ENCODE peak calls at places on chromosomes 1 and 21, in nine cellular contexts. One of them, this sample, is unnamed.

GRCh38 chr1:41358152-41358937 is 2.9 kb upstream of the FOXO6 start:
- DNase-seq in MM.1S: no peak
- DNase-seq in neural progenitor cell: peak; percentile 37
- DNase-seq in PC-3: no peak
- DNase-seq in OCI-LY7: no peak
- DNase-seq in hepatocyte: no peak
- DNase-seq in SK-N-SH: no peak
- DNase-seq in HCT116: no peak
- DNase-seq in GM23338: peak; percentile 61
- DNase-seq in this sample: no peak

GRCh38 chr1:205920861-205921558 is 22.2 kb downstream of the SLC26A9 start:
- DNase-seq in MM.1S: no peak
- DNase-seq in neural progenitor cell: no peak
- DNase-seq in PC-3: no peak
- DNase-seq in OCI-LY7: no peak
- DNase-seq in hepatocyte: no peak
- DNase-seq in SK-N-SH: no peak
- DNase-seq in HCT116: no peak
- DNase-seq in GM23338: no peak
- DNase-seq in this sample: no peak

GRCh38 chr1:21318714-21319159 is 28.5 kb upstream of the ECE1 start:
- DNase-seq in MM.1S: no peak
- DNase-seq in neural progenitor cell: no peak
- DNase-seq in PC-3: no peak
- DNase-seq in OCI-LY7: no peak
- DNase-seq in hepatocyte: peak; percentile 84
- DNase-seq in SK-N-SH: no peak
- DNase-seq in HCT116: no peak
- DNase-seq in GM23338: no peak
- DNase-seq in this sample: peak; percentile 81

GRCh38 chr1:34360574-34360973 is 183.9 kb downstream of the C1orf94 start:
- DNase-seq in MM.1S: peak; percentile 11
- DNase-seq in neural progenitor cell: no peak
- DNase-seq in PC-3: no peak
- DNase-seq in OCI-LY7: no peak
- DNase-seq in hepatocyte: no peak
- DNase-seq in SK-N-SH: no peak
- DNase-seq in HCT116: no peak
- DNase-seq in GM23338: no peak
- DNase-seq in this sample: no peak

GRCh38 chr1:12121212-12122000 is 45.4 kb upstream of the TNFRSF1B start:
- DNase-seq in MM.1S: no peak
- DNase-seq in neural progenitor cell: no peak
- DNase-seq in PC-3: peak; percentile 43
- DNase-seq in OCI-LY7: no peak
- DNase-seq in hepatocyte: no peak
- DNase-seq in SK-N-SH: no peak
- DNase-seq in HCT116: no peak
- DNase-seq in GM23338: no peak
- DNase-seq in this sample: peak; percentile 44

GRCh38 chr21:33836408-33836807 is 79.2 kb downstream of the ATP5PO start:
- DNase-seq in MM.1S: no peak
- DNase-seq in neural progenitor cell: no peak
- DNase-seq in PC-3: peak; percentile 15
- DNase-seq in OCI-LY7: no peak
- DNase-seq in hepatocyte: no peak
- DNase-seq in SK-N-SH: no peak
- DNase-seq in HCT116: no peak
- DNase-seq in GM23338: no peak
- DNase-seq in this sample: no peak

GRCh38 chr1:53398585-53399365 is 60.4 kb upstream of the DMRTB1 start:
- DNase-seq in MM.1S: no peak
- DNase-seq in neural progenitor cell: no peak
- DNase-seq in PC-3: no peak
- DNase-seq in OCI-LY7: no peak
- DNase-seq in hepatocyte: no peak
- DNase-seq in SK-N-SH: no peak
- DNase-seq in HCT116: no peak
- DNase-seq in GM23338: no peak
- DNase-seq in this sample: no peak

GRCh38 chr1:108962681-108963051 is 618 bp downstream of the CLCC1 start:
- DNase-seq in MM.1S: peak; percentile 27
- DNase-seq in neural progenitor cell: no peak
- DNase-seq in PC-3: peak; percentile 37
- DNase-seq in OCI-LY7: peak; percentile 23
- DNase-seq in hepatocyte: peak; percentile 33
- DNase-seq in SK-N-SH: no peak
- DNase-seq in HCT116: no peak
- DNase-seq in GM23338: peak; percentile 44
- DNase-seq in this sample: peak; percentile 49

GRCh38 chr21:15164678-15165303 is 100.0 kb upstream of the NRIP1 start:
- DNase-seq in MM.1S: no peak
- DNase-seq in neural progenitor cell: no peak
- DNase-seq in PC-3: peak; percentile 29
- DNase-seq in OCI-LY7: no peak
- DNase-seq in hepatocyte: peak; percentile 59
- DNase-seq in SK-N-SH: no peak
- DNase-seq in HCT116: no peak
- DNase-seq in GM23338: no peak
- DNase-seq in this sample: peak; percentile 2

GRCh38 chr1:79716481-79716880 is 710.0 kb upstream of the ADGRL4 start:
- DNase-seq in MM.1S: no peak
- DNase-seq in neural progenitor cell: peak; percentile 52
- DNase-seq in PC-3: peak; percentile 69
- DNase-seq in OCI-LY7: no peak
- DNase-seq in hepatocyte: peak; percentile 17
- DNase-seq in SK-N-SH: no peak
- DNase-seq in HCT116: peak; percentile 6
- DNase-seq in GM23338: peak; percentile 53
- DNase-seq in this sample: peak; percentile 20

GRCh38 chr1:100036718-100037664 is 67.2 kb downstream of the SLC35A3 start:
- DNase-seq in MM.1S: no peak
- DNase-seq in neural progenitor cell: peak; percentile 16
- DNase-seq in PC-3: peak; percentile 70
- DNase-seq in OCI-LY7: peak; percentile 22
- DNase-seq in hepatocyte: peak; percentile 56
- DNase-seq in SK-N-SH: peak; percentile 32
- DNase-seq in HCT116: no peak
- DNase-seq in GM23338: peak; percentile 14
- DNase-seq in this sample: peak; percentile 62

DNA sequence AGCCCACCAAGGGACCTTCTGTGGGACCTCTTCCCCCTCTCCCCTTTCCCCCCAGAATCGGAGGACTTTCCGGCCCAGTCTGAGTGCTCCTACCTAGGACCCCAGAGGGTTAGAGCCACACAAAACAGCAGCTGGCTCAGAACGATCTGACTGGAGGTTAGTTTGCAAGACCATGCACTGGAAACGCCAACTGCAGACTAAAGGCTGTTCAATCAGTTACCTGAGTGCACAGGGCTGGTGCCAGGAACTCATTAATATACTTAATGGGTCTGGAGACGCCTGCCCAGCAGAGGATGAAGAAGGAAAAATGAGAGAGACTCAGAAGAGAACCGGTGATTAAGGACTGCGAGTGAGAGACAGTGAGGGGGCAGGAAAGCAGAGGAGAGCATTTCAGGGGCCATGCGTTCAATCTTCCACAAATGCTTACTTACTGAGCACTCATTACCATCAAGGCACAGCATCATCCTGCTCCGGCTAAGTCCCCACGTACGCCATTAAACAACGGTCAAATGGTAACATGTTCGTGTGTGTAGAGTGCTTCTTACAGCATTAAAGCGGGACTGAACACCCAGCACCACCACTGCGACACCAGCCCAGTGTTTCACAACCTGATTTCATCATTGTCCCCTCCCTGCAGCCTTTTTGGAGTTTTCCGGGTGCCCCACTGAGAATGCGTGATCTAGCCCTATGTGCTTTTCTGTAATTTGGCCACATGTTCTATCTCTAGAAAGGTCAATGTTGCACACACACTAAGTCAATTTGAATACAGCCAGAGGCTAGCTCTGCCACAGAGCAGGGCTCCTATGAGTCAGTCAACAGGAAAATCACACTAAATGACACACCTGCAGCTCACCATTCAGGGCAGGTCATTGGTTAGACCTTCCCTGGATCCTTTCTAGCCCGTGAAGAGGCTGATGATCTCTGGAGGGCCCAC is 7.6 kb downstream of the ENO1 start:
- DNase-seq in MM.1S: no peak
- DNase-seq in neural progenitor cell: no peak
- DNase-seq in PC-3: peak; percentile 75
- DNase-seq in OCI-LY7: no peak
- DNase-seq in hepatocyte: peak; percentile 43
- DNase-seq in SK-N-SH: no peak
- DNase-seq in HCT116: no peak
- DNase-seq in GM23338: no peak
- DNase-seq in this sample: peak; percentile 48
- H3K4me2 ChIP-seq in MM.1S: no peak overlapping the region
- H3K4me2 ChIP-seq in neural progenitor cell: no peak overlapping the region
- H3K4me2 ChIP-seq in PC-3: peak overlapping the region; percentile 84
- H3K4me2 ChIP-seq in OCI-LY7: no peak overlapping the region
- H3K4me2 ChIP-seq in hepatocyte: no peak overlapping the region
- H3K4me2 ChIP-seq in SK-N-SH: peak overlapping the region; percentile 56
- H3K4me2 ChIP-seq in HCT116: no peak overlapping the region
- H3K4me2 ChIP-seq in GM23338: no peak overlapping the region
- H3K4me2 ChIP-seq in this sample: peak overlapping the region; percentile 15

DNA sequence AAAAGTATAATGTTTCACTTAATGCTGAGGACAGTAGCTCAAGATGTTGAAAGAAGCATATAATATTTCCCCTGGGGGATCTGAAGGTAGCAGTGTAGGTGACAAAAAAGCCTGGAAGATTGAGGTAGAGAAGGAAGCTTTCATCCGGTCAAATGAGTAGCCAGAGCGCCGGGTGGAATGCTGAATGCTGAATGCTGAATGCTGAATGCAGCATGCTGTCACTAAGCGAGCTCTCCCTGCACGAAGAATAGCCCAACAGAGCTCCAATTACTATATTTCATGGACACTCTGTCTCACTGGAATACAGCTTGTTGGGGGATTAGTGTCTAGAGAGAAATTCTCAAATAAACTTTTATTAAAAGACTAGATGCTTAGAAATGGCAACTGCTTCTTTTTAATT is 203.5 kb upstream of the ESRRG start:
- DNase-seq in MM.1S: no peak
- DNase-seq in neural progenitor cell: peak; percentile 65
- DNase-seq in PC-3: no peak
- DNase-seq in OCI-LY7: no peak
- DNase-seq in hepatocyte: no peak
- DNase-seq in SK-N-SH: no peak
- DNase-seq in HCT116: no peak
- DNase-seq in GM23338: peak; percentile 52
- DNase-seq in this sample: no peak
- TF ChIP-seq EZH2phosphoT487 in MM.1S: no peak
- TF ChIP-seq EZH2phosphoT487 in neural progenitor cell: no peak
- TF ChIP-seq EZH2phosphoT487 in PC-3: no peak
- TF ChIP-seq EZH2phosphoT487 in OCI-LY7: no peak
- TF ChIP-seq EZH2phosphoT487 in hepatocyte: no peak
- TF ChIP-seq EZH2phosphoT487 in SK-N-SH: no peak
- TF ChIP-seq EZH2phosphoT487 in HCT116: no peak
- TF ChIP-seq EZH2phosphoT487 in GM23338: no peak
- TF ChIP-seq EZH2phosphoT487 in this sample: no peak

GRCh38 chr1:88681223-88681622 is 2.9 kb upstream of the PKN2 start:
- DNase-seq in MM.1S: no peak
- DNase-seq in neural progenitor cell: no peak
- DNase-seq in PC-3: no peak
- DNase-seq in OCI-LY7: no peak
- DNase-seq in hepatocyte: no peak
- DNase-seq in SK-N-SH: no peak
- DNase-seq in HCT116: no peak
- DNase-seq in GM23338: no peak
- DNase-seq in this sample: no peak

GRCh38 chr1:88685239-88685604 is 1.1 kb downstream of the PKN2 start:
- DNase-seq in MM.1S: peak; percentile 24
- DNase-seq in neural progenitor cell: no peak
- DNase-seq in PC-3: peak; percentile 16
- DNase-seq in OCI-LY7: no peak
- DNase-seq in hepatocyte: peak; percentile 8
- DNase-seq in SK-N-SH: no peak
- DNase-seq in HCT116: no peak
- DNase-seq in GM23338: no peak
- DNase-seq in this sample: peak; percentile 36

GRCh38 chr1:88684482-88685238 is 587 bp downstream of the PKN2 start:
- DNase-seq in MM.1S: peak; percentile 60
- DNase-seq in neural progenitor cell: peak; percentile 91
- DNase-seq in PC-3: peak; percentile 59
- DNase-seq in OCI-LY7: peak; percentile 74
- DNase-seq in hepatocyte: peak; percentile 84
- DNase-seq in SK-N-SH: peak; percentile 75
- DNase-seq in HCT116: peak; percentile 49
- DNase-seq in GM23338: peak; percentile 91
- DNase-seq in this sample: peak; percentile 70

GRCh38 chr1:88683848-88684481 is at the start of gene PKN2:
- DNase-seq in MM.1S: peak; percentile 99
- DNase-seq in neural progenitor cell: peak; percentile 100
- DNase-seq in PC-3: peak; percentile 99
- DNase-seq in OCI-LY7: peak; percentile 99
- DNase-seq in hepatocyte: peak; percentile 100
- DNase-seq in SK-N-SH: peak; percentile 97
- DNase-seq in HCT116: peak; percentile 97
- DNase-seq in GM23338: peak; percentile 99
- DNase-seq in this sample: peak; percentile 100

DNA sequence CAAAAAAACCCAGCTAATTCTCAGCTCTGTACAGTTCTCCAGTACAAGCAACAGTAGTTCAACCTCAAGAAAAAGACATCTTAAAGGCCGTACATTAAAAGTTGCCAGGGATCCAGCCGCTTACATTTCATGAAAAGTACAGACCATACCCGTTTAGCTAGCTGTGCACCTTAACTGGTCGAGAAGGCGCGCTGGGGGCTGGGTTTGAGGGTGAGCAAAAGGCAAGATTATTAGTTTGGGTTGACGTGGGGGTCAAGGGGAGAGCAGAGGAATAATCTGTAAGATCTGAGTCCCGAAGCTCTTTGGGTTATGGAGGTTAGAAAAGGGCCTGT is 591 bp upstream of the PKN2 start:
- DNase-seq in MM.1S: peak; percentile 70
- DNase-seq in neural progenitor cell: no peak
- DNase-seq in PC-3: peak; percentile 44
- DNase-seq in OCI-LY7: peak; percentile 52
- DNase-seq in hepatocyte: peak; percentile 59
- DNase-seq in SK-N-SH: no peak
- DNase-seq in HCT116: no peak
- DNase-seq in GM23338: peak; percentile 63
- DNase-seq in this sample: peak; percentile 62
- H3K4me2 ChIP-seq in MM.1S: peak overlapping the region; percentile 73
- H3K4me2 ChIP-seq in neural progenitor cell: peak overlapping the region; percentile 82
- H3K4me2 ChIP-seq in PC-3: peak overlapping the region; percentile 99
- H3K4me2 ChIP-seq in OCI-LY7: peak overlapping the region; percentile 98
- H3K4me2 ChIP-seq in hepatocyte: peak overlapping the region; percentile 76
- H3K4me2 ChIP-seq in SK-N-SH: peak overlapping the region; percentile 80
- H3K4me2 ChIP-seq in HCT116: peak overlapping the region; percentile 92
- H3K4me2 ChIP-seq in GM23338: peak overlapping the region; percentile 84
- H3K4me2 ChIP-seq in this sample: peak overlapping the region; percentile 98

DNA sequence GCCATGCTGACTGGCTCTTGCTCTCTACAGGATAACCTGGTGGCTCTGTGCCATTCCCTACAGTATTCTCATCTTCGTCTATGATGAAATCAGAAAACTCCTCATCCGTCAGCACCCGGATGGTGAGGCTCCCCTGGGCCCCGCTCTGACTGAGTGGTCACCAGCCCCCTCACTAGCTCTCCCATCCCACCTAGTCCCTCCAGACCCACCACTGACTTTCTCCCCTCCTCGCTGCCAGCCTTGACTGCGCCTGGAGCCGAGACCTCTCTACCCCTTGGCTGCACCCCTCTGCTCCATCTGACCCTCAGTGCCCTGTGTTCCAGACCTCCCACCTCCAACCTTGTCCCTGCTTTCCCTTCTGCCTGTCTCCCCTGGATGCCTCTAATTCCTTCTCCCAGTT is 4.1 kb upstream of the CASQ1 start:
- DNase-seq in MM.1S: no peak
- DNase-seq in neural progenitor cell: no peak
- DNase-seq in PC-3: no peak
- DNase-seq in OCI-LY7: no peak
- DNase-seq in hepatocyte: no peak
- DNase-seq in SK-N-SH: no peak
- DNase-seq in HCT116: no peak
- DNase-seq in GM23338: no peak
- DNase-seq in this sample: no peak
- TF ChIP-seq EZH2phosphoT487 in MM.1S: no peak
- TF ChIP-seq EZH2phosphoT487 in neural progenitor cell: no peak
- TF ChIP-seq EZH2phosphoT487 in PC-3: no peak
- TF ChIP-seq EZH2phosphoT487 in OCI-LY7: no peak
- TF ChIP-seq EZH2phosphoT487 in hepatocyte: no peak
- TF ChIP-seq EZH2phosphoT487 in SK-N-SH: no peak
- TF ChIP-seq EZH2phosphoT487 in HCT116: no peak
- TF ChIP-seq EZH2phosphoT487 in GM23338: no peak
- TF ChIP-seq EZH2phosphoT487 in this sample: no peak